ENCODE peak calls at places on chromosomes 1 and 21, in ten cellular contexts. One of them, this sample, is unnamed.

GRCh38 chr1:45329445-45329844 is 2.8 kb downstream of the HPDL start:
- DNase-seq in stimulated activated CD4-positive, alpha-beta T cell treated with anti-CD3 and anti-CD28 coated beads, Interleukin-2, amount 100 ng/mL, for 48 hours: no peak
- DNase-seq in AG20443: no peak
- DNase-seq in Right ventricle myocardium superior: no peak
- DNase-seq in iPS-NIHi11: no peak
- DNase-seq in nephron progenitor cell: no peak
- DNase-seq in stimulated activated CD8-positive, alpha-beta memory T cell treated with anti-CD3 and anti-CD28 coated beads, Interleukin-7, amount 100 ng/mL, for 24 hours: no peak
- DNase-seq in T-cell: no peak
- DNase-seq in HuH-7.5: no peak
- DNase-seq in GM04504: no peak
- DNase-seq in this sample: no peak

GRCh38 chr1:235502601-235503332 is 1.5 kb downstream of the B3GALNT2 start:
- DNase-seq in stimulated activated CD4-positive, alpha-beta T cell treated with anti-CD3 and anti-CD28 coated beads, Interleukin-2, amount 100 ng/mL, for 48 hours: no peak
- DNase-seq in AG20443: no peak
- DNase-seq in Right ventricle myocardium superior: no peak
- DNase-seq in iPS-NIHi11: no peak
- DNase-seq in nephron progenitor cell: no peak
- DNase-seq in stimulated activated CD8-positive, alpha-beta memory T cell treated with anti-CD3 and anti-CD28 coated beads, Interleukin-7, amount 100 ng/mL, for 24 hours: no peak
- DNase-seq in T-cell: no peak
- DNase-seq in HuH-7.5: no peak
- DNase-seq in GM04504: no peak
- DNase-seq in this sample: no peak

GRCh38 chr21:23968722-23969647 is 1638.3 kb downstream of the MRPL39 start:
- DNase-seq in stimulated activated CD4-positive, alpha-beta T cell treated with anti-CD3 and anti-CD28 coated beads, Interleukin-2, amount 100 ng/mL, for 48 hours: peak
- DNase-seq in AG20443: no peak
- DNase-seq in Right ventricle myocardium superior: no peak
- DNase-seq in iPS-NIHi11: peak
- DNase-seq in nephron progenitor cell: peak
- DNase-seq in stimulated activated CD8-positive, alpha-beta memory T cell treated with anti-CD3 and anti-CD28 coated beads, Interleukin-7, amount 100 ng/mL, for 24 hours: peak
- DNase-seq in T-cell: peak
- DNase-seq in HuH-7.5: no peak
- DNase-seq in GM04504: no peak
- DNase-seq in this sample: peak

GRCh38 chr1:155042789-155043188 is 8.3 kb upstream of the ADAM15 start:
- DNase-seq in stimulated activated CD4-positive, alpha-beta T cell treated with anti-CD3 and anti-CD28 coated beads, Interleukin-2, amount 100 ng/mL, for 48 hours: no peak
- DNase-seq in AG20443: no peak
- DNase-seq in Right ventricle myocardium superior: no peak
- DNase-seq in iPS-NIHi11: no peak
- DNase-seq in nephron progenitor cell: no peak
- DNase-seq in stimulated activated CD8-positive, alpha-beta memory T cell treated with anti-CD3 and anti-CD28 coated beads, Interleukin-7, amount 100 ng/mL, for 24 hours: no peak
- DNase-seq in T-cell: no peak
- DNase-seq in HuH-7.5: no peak
- DNase-seq in GM04504: no peak
- DNase-seq in this sample: no peak

GRCh38 chr1:2091611-2092604 is 41.7 kb downstream of the PRKCZ start:
- DNase-seq in stimulated activated CD4-positive, alpha-beta T cell treated with anti-CD3 and anti-CD28 coated beads, Interleukin-2, amount 100 ng/mL, for 48 hours: peak
- DNase-seq in AG20443: peak
- DNase-seq in Right ventricle myocardium superior: peak
- DNase-seq in iPS-NIHi11: peak
- DNase-seq in nephron progenitor cell: peak
- DNase-seq in stimulated activated CD8-positive, alpha-beta memory T cell treated with anti-CD3 and anti-CD28 coated beads, Interleukin-7, amount 100 ng/mL, for 24 hours: peak
- DNase-seq in T-cell: peak
- DNase-seq in HuH-7.5: peak
- DNase-seq in GM04504: no peak
- DNase-seq in this sample: no peak

GRCh38 chr1:24191860-24192259 is 4.8 kb upstream of the IFNLR1 start:
- DNase-seq in stimulated activated CD4-positive, alpha-beta T cell treated with anti-CD3 and anti-CD28 coated beads, Interleukin-2, amount 100 ng/mL, for 48 hours: no peak
- DNase-seq in AG20443: peak
- DNase-seq in Right ventricle myocardium superior: no peak
- DNase-seq in iPS-NIHi11: no peak
- DNase-seq in nephron progenitor cell: no peak
- DNase-seq in stimulated activated CD8-positive, alpha-beta memory T cell treated with anti-CD3 and anti-CD28 coated beads, Interleukin-7, amount 100 ng/mL, for 24 hours: no peak
- DNase-seq in T-cell: no peak
- DNase-seq in HuH-7.5: no peak
- DNase-seq in GM04504: no peak
- DNase-seq in this sample: no peak

GRCh38 chr1:167832693-167833092 is 81.2 kb downstream of the ADCY10 start:
- DNase-seq in stimulated activated CD4-positive, alpha-beta T cell treated with anti-CD3 and anti-CD28 coated beads, Interleukin-2, amount 100 ng/mL, for 48 hours: no peak
- DNase-seq in AG20443: no peak
- DNase-seq in Right ventricle myocardium superior: no peak
- DNase-seq in iPS-NIHi11: peak
- DNase-seq in nephron progenitor cell: no peak
- DNase-seq in stimulated activated CD8-positive, alpha-beta memory T cell treated with anti-CD3 and anti-CD28 coated beads, Interleukin-7, amount 100 ng/mL, for 24 hours: no peak
- DNase-seq in T-cell: no peak
- DNase-seq in HuH-7.5: no peak
- DNase-seq in GM04504: no peak
- DNase-seq in this sample: no peak

GRCh38 chr1:193111641-193112090 is 6.5 kb upstream of the GLRX2 start:
- DNase-seq in stimulated activated CD4-positive, alpha-beta T cell treated with anti-CD3 and anti-CD28 coated beads, Interleukin-2, amount 100 ng/mL, for 48 hours: no peak
- DNase-seq in AG20443: peak
- DNase-seq in Right ventricle myocardium superior: peak
- DNase-seq in iPS-NIHi11: no peak
- DNase-seq in nephron progenitor cell: peak
- DNase-seq in stimulated activated CD8-positive, alpha-beta memory T cell treated with anti-CD3 and anti-CD28 coated beads, Interleukin-7, amount 100 ng/mL, for 24 hours: no peak
- DNase-seq in T-cell: no peak
- DNase-seq in HuH-7.5: no peak
- DNase-seq in GM04504: peak
- DNase-seq in this sample: peak

GRCh38 chr1:156067262-156067661 is 6.3 kb downstream of the RAB25 start:
- DNase-seq in stimulated activated CD4-positive, alpha-beta T cell treated with anti-CD3 and anti-CD28 coated beads, Interleukin-2, amount 100 ng/mL, for 48 hours: no peak
- DNase-seq in AG20443: no peak
- DNase-seq in Right ventricle myocardium superior: no peak
- DNase-seq in iPS-NIHi11: no peak
- DNase-seq in nephron progenitor cell: no peak
- DNase-seq in stimulated activated CD8-positive, alpha-beta memory T cell treated with anti-CD3 and anti-CD28 coated beads, Interleukin-7, amount 100 ng/mL, for 24 hours: no peak
- DNase-seq in T-cell: no peak
- DNase-seq in HuH-7.5: no peak
- DNase-seq in GM04504: no peak
- DNase-seq in this sample: no peak

GRCh38 chr1:2559509-2560298 is 3.5 kb downstream of the TNFRSF14 start:
- DNase-seq in stimulated activated CD4-positive, alpha-beta T cell treated with anti-CD3 and anti-CD28 coated beads, Interleukin-2, amount 100 ng/mL, for 48 hours: no peak
- DNase-seq in AG20443: no peak
- DNase-seq in Right ventricle myocardium superior: no peak
- DNase-seq in iPS-NIHi11: no peak
- DNase-seq in nephron progenitor cell: no peak
- DNase-seq in stimulated activated CD8-positive, alpha-beta memory T cell treated with anti-CD3 and anti-CD28 coated beads, Interleukin-7, amount 100 ng/mL, for 24 hours: no peak
- DNase-seq in T-cell: no peak
- DNase-seq in HuH-7.5: no peak
- DNase-seq in GM04504: no peak
- DNase-seq in this sample: no peak

GRCh38 chr1:14184346-14184963 is 414.0 kb upstream of the KAZN start:
- DNase-seq in stimulated activated CD4-positive, alpha-beta T cell treated with anti-CD3 and anti-CD28 coated beads, Interleukin-2, amount 100 ng/mL, for 48 hours: no peak
- DNase-seq in AG20443: no peak
- DNase-seq in Right ventricle myocardium superior: no peak
- DNase-seq in iPS-NIHi11: no peak
- DNase-seq in nephron progenitor cell: no peak
- DNase-seq in stimulated activated CD8-positive, alpha-beta memory T cell treated with anti-CD3 and anti-CD28 coated beads, Interleukin-7, amount 100 ng/mL, for 24 hours: no peak
- DNase-seq in T-cell: no peak
- DNase-seq in HuH-7.5: no peak
- DNase-seq in GM04504: no peak
- DNase-seq in this sample: no peak

GRCh38 chr1:150692720-150693119 is 4.2 kb downstream of the GOLPH3L start:
- DNase-seq in stimulated activated CD4-positive, alpha-beta T cell treated with anti-CD3 and anti-CD28 coated beads, Interleukin-2, amount 100 ng/mL, for 48 hours: no peak
- DNase-seq in AG20443: no peak
- DNase-seq in Right ventricle myocardium superior: no peak
- DNase-seq in iPS-NIHi11: no peak
- DNase-seq in nephron progenitor cell: no peak
- DNase-seq in stimulated activated CD8-positive, alpha-beta memory T cell treated with anti-CD3 and anti-CD28 coated beads, Interleukin-7, amount 100 ng/mL, for 24 hours: no peak
- DNase-seq in T-cell: no peak
- DNase-seq in HuH-7.5: no peak
- DNase-seq in GM04504: no peak
- DNase-seq in this sample: no peak

GRCh38 chr1:170776147-170776734 is 112.3 kb downstream of the PRRX1 start:
- DNase-seq in stimulated activated CD4-positive, alpha-beta T cell treated with anti-CD3 and anti-CD28 coated beads, Interleukin-2, amount 100 ng/mL, for 48 hours: no peak
- DNase-seq in AG20443: peak
- DNase-seq in Right ventricle myocardium superior: no peak
- DNase-seq in iPS-NIHi11: no peak
- DNase-seq in nephron progenitor cell: no peak
- DNase-seq in stimulated activated CD8-positive, alpha-beta memory T cell treated with anti-CD3 and anti-CD28 coated beads, Interleukin-7, amount 100 ng/mL, for 24 hours: no peak
- DNase-seq in T-cell: no peak
- DNase-seq in HuH-7.5: no peak
- DNase-seq in GM04504: peak
- DNase-seq in this sample: no peak

GRCh38 chr21:35367558-35367957 is 318.5 kb upstream of the RUNX1 start:
- DNase-seq in stimulated activated CD4-positive, alpha-beta T cell treated with anti-CD3 and anti-CD28 coated beads, Interleukin-2, amount 100 ng/mL, for 48 hours: no peak
- DNase-seq in AG20443: no peak
- DNase-seq in Right ventricle myocardium superior: no peak
- DNase-seq in iPS-NIHi11: no peak
- DNase-seq in nephron progenitor cell: no peak
- DNase-seq in stimulated activated CD8-positive, alpha-beta memory T cell treated with anti-CD3 and anti-CD28 coated beads, Interleukin-7, amount 100 ng/mL, for 24 hours: no peak
- DNase-seq in T-cell: no peak
- DNase-seq in HuH-7.5: no peak
- DNase-seq in GM04504: no peak
- DNase-seq in this sample: no peak

GRCh38 chr1:36981771-36982622 is 52.3 kb downstream of the GRIK3 start:
- DNase-seq in stimulated activated CD4-positive, alpha-beta T cell treated with anti-CD3 and anti-CD28 coated beads, Interleukin-2, amount 100 ng/mL, for 48 hours: no peak
- DNase-seq in AG20443: no peak
- DNase-seq in Right ventricle myocardium superior: no peak
- DNase-seq in iPS-NIHi11: no peak
- DNase-seq in nephron progenitor cell: no peak
- DNase-seq in stimulated activated CD8-positive, alpha-beta memory T cell treated with anti-CD3 and anti-CD28 coated beads, Interleukin-7, amount 100 ng/mL, for 24 hours: no peak
- DNase-seq in T-cell: no peak
- DNase-seq in HuH-7.5: no peak
- DNase-seq in GM04504: no peak
- DNase-seq in this sample: no peak

GRCh38 chr1:223341111-223341510 is 22.9 kb downstream of the SUSD4 start:
- DNase-seq in stimulated activated CD4-positive, alpha-beta T cell treated with anti-CD3 and anti-CD28 coated beads, Interleukin-2, amount 100 ng/mL, for 48 hours: no peak
- DNase-seq in AG20443: peak
- DNase-seq in Right ventricle myocardium superior: peak
- DNase-seq in iPS-NIHi11: no peak
- DNase-seq in nephron progenitor cell: no peak
- DNase-seq in stimulated activated CD8-positive, alpha-beta memory T cell treated with anti-CD3 and anti-CD28 coated beads, Interleukin-7, amount 100 ng/mL, for 24 hours: no peak
- DNase-seq in T-cell: no peak
- DNase-seq in HuH-7.5: no peak
- DNase-seq in GM04504: no peak
- DNase-seq in this sample: no peak

GRCh38 chr1:226397011-226397926 is 10.6 kb downstream of the PARP1 start:
- DNase-seq in stimulated activated CD4-positive, alpha-beta T cell treated with anti-CD3 and anti-CD28 coated beads, Interleukin-2, amount 100 ng/mL, for 48 hours: no peak
- DNase-seq in AG20443: no peak
- DNase-seq in Right ventricle myocardium superior: no peak
- DNase-seq in iPS-NIHi11: no peak
- DNase-seq in nephron progenitor cell: no peak
- DNase-seq in stimulated activated CD8-positive, alpha-beta memory T cell treated with anti-CD3 and anti-CD28 coated beads, Interleukin-7, amount 100 ng/mL, for 24 hours: no peak
- DNase-seq in T-cell: no peak
- DNase-seq in HuH-7.5: no peak
- DNase-seq in GM04504: no peak
- DNase-seq in this sample: no peak

GRCh38 chr1:21579788-21580187 is 70.6 kb downstream of the ALPL start:
- DNase-seq in stimulated activated CD4-positive, alpha-beta T cell treated with anti-CD3 and anti-CD28 coated beads, Interleukin-2, amount 100 ng/mL, for 48 hours: no peak
- DNase-seq in AG20443: no peak
- DNase-seq in Right ventricle myocardium superior: no peak
- DNase-seq in iPS-NIHi11: no peak
- DNase-seq in nephron progenitor cell: no peak
- DNase-seq in stimulated activated CD8-positive, alpha-beta memory T cell treated with anti-CD3 and anti-CD28 coated beads, Interleukin-7, amount 100 ng/mL, for 24 hours: no peak
- DNase-seq in T-cell: no peak
- DNase-seq in HuH-7.5: no peak
- DNase-seq in GM04504: no peak
- DNase-seq in this sample: no peak

GRCh38 chr1:147756336-147756735 is 4.1 kb downstream of the GJA5 start:
- DNase-seq in stimulated activated CD4-positive, alpha-beta T cell treated with anti-CD3 and anti-CD28 coated beads, Interleukin-2, amount 100 ng/mL, for 48 hours: no peak
- DNase-seq in AG20443: no peak
- DNase-seq in Right ventricle myocardium superior: no peak
- DNase-seq in iPS-NIHi11: no peak
- DNase-seq in nephron progenitor cell: no peak
- DNase-seq in stimulated activated CD8-positive, alpha-beta memory T cell treated with anti-CD3 and anti-CD28 coated beads, Interleukin-7, amount 100 ng/mL, for 24 hours: no peak
- DNase-seq in T-cell: no peak
- DNase-seq in HuH-7.5: no peak
- DNase-seq in GM04504: no peak
- DNase-seq in this sample: no peak

GRCh38 chr1:29592731-29593130 is 356.4 kb downstream of the PTPRU start:
- DNase-seq in stimulated activated CD4-positive, alpha-beta T cell treated with anti-CD3 and anti-CD28 coated beads, Interleukin-2, amount 100 ng/mL, for 48 hours: no peak
- DNase-seq in AG20443: no peak
- DNase-seq in Right ventricle myocardium superior: no peak
- DNase-seq in iPS-NIHi11: peak
- DNase-seq in nephron progenitor cell: no peak
- DNase-seq in stimulated activated CD8-positive, alpha-beta memory T cell treated with anti-CD3 and anti-CD28 coated beads, Interleukin-7, amount 100 ng/mL, for 24 hours: no peak
- DNase-seq in T-cell: no peak
- DNase-seq in HuH-7.5: no peak
- DNase-seq in GM04504: no peak
- DNase-seq in this sample: no peak

GRCh38 chr1:197838836-197839235 is 63.6 kb upstream of the DENND1B start:
- DNase-seq in stimulated activated CD4-positive, alpha-beta T cell treated with anti-CD3 and anti-CD28 coated beads, Interleukin-2, amount 100 ng/mL, for 48 hours: no peak
- DNase-seq in AG20443: peak
- DNase-seq in Right ventricle myocardium superior: no peak
- DNase-seq in iPS-NIHi11: no peak
- DNase-seq in nephron progenitor cell: no peak
- DNase-seq in stimulated activated CD8-positive, alpha-beta memory T cell treated with anti-CD3 and anti-CD28 coated beads, Interleukin-7, amount 100 ng/mL, for 24 hours: no peak
- DNase-seq in T-cell: no peak
- DNase-seq in HuH-7.5: no peak
- DNase-seq in GM04504: peak
- DNase-seq in this sample: peak

GRCh38 chr1:155127105-155127671 is 488 bp upstream of the EFNA1 start:
- DNase-seq in stimulated activated CD4-positive, alpha-beta T cell treated with anti-CD3 and anti-CD28 coated beads, Interleukin-2, amount 100 ng/mL, for 48 hours: no peak
- DNase-seq in AG20443: no peak
- DNase-seq in Right ventricle myocardium superior: peak
- DNase-seq in iPS-NIHi11: peak
- DNase-seq in nephron progenitor cell: peak
- DNase-seq in stimulated activated CD8-positive, alpha-beta memory T cell treated with anti-CD3 and anti-CD28 coated beads, Interleukin-7, amount 100 ng/mL, for 24 hours: no peak
- DNase-seq in T-cell: no peak
- DNase-seq in HuH-7.5: peak
- DNase-seq in GM04504: no peak
- DNase-seq in this sample: no peak

GRCh38 chr1:214604543-214604942 is 1.5 kb downstream of the CENPF start:
- DNase-seq in stimulated activated CD4-positive, alpha-beta T cell treated with anti-CD3 and anti-CD28 coated beads, Interleukin-2, amount 100 ng/mL, for 48 hours: no peak
- DNase-seq in AG20443: peak
- DNase-seq in Right ventricle myocardium superior: no peak
- DNase-seq in iPS-NIHi11: no peak
- DNase-seq in nephron progenitor cell: no peak
- DNase-seq in stimulated activated CD8-positive, alpha-beta memory T cell treated with anti-CD3 and anti-CD28 coated beads, Interleukin-7, amount 100 ng/mL, for 24 hours: no peak
- DNase-seq in T-cell: no peak
- DNase-seq in HuH-7.5: no peak
- DNase-seq in GM04504: peak
- DNase-seq in this sample: no peak

GRCh38 chr1:104132386-104132973 is 382.8 kb downstream of the AMY1C start:
- DNase-seq in stimulated activated CD4-positive, alpha-beta T cell treated with anti-CD3 and anti-CD28 coated beads, Interleukin-2, amount 100 ng/mL, for 48 hours: no peak
- DNase-seq in AG20443: peak
- DNase-seq in Right ventricle myocardium superior: no peak
- DNase-seq in iPS-NIHi11: peak
- DNase-seq in nephron progenitor cell: peak
- DNase-seq in stimulated activated CD8-positive, alpha-beta memory T cell treated with anti-CD3 and anti-CD28 coated beads, Interleukin-7, amount 100 ng/mL, for 24 hours: no peak
- DNase-seq in T-cell: no peak
- DNase-seq in HuH-7.5: no peak
- DNase-seq in GM04504: no peak
- DNase-seq in this sample: no peak

GRCh38 chr1:29235955-29236742 is at the start of gene PTPRU:
- DNase-seq in stimulated activated CD4-positive, alpha-beta T cell treated with anti-CD3 and anti-CD28 coated beads, Interleukin-2, amount 100 ng/mL, for 48 hours: peak
- DNase-seq in AG20443: peak
- DNase-seq in Right ventricle myocardium superior: peak
- DNase-seq in iPS-NIHi11: peak
- DNase-seq in nephron progenitor cell: peak
- DNase-seq in stimulated activated CD8-positive, alpha-beta memory T cell treated with anti-CD3 and anti-CD28 coated beads, Interleukin-7, amount 100 ng/mL, for 24 hours: peak
- DNase-seq in T-cell: peak
- DNase-seq in HuH-7.5: peak
- DNase-seq in GM04504: no peak
- DNase-seq in this sample: peak

This sample was measured in fibroblast of the conjunctiva.